ENCODE peak calls at places on chromosomes 2 and 18, in six cellular contexts. K, P, E, A, T and Z are unnamed samples.

GRCh38 chr2:160516547-160517365 is 23.1 kb upstream of the RBMS1 start:
- DNase-seq in K (no peak), T (peak; percentile 10), P (peak; percentile 53), A (no peak), E (no peak), Z (no peak)

GRCh38 chr2:25590921-25591505 is 82.4 kb downstream of the DTNB start:
- DNase-seq in P (no peak), K (no peak), E (no peak), T (no peak), A (no peak), Z (no peak)

GRCh38 chr2:156156580-156156979 is 175.9 kb downstream of the NR4A2 start:
- DNase-seq in E (no peak), T (no peak), P (no peak), K (no peak), A (no peak), Z (no peak)

GRCh38 chr2:210502997-210503621 is 26.6 kb upstream of the LANCL1 start:
- DNase-seq in E (peak; percentile 15), P (peak; percentile 87), A (peak; percentile 13), T (peak; percentile 32), K (peak; percentile 4), Z (no peak)

GRCh38 chr2:128632491-128632780 is 313.8 kb upstream of the HS6ST1 start:
- DNase-seq in E (peak; percentile 1), A (no peak), P (no peak), T (no peak), K (no peak), Z (no peak)

GRCh38 chr2:100140582-100140981 is 1.8 kb downstream of the AFF3 start:
- DNase-seq in T (peak; percentile 34), A (no peak), P (no peak), E (no peak), K (no peak), Z (no peak)

GRCh38 chr2:20597868-20598183 is 53.1 kb downstream of the HS1BP3 start:
- DNase-seq in P (no peak), A (no peak), E (no peak), T (no peak), K (no peak), Z (no peak)

GRCh38 chr2:231530099-231531085 is at the start of gene NMUR1:
- DNase-seq in P (peak; percentile 67), A (peak; percentile 19), E (peak; percentile 64), K (peak; percentile 64), T (peak; percentile 77), Z (peak; percentile 61)

GRCh38 chr2:218859556-218859993 is at the start of gene WNT6:
- DNase-seq in E (no peak), K (no peak), A (no peak), T (no peak), P (peak; percentile 68), Z (no peak)

GRCh38 chr2:164974221-164974620 is 18.9 kb upstream of the SLC38A11 start:
- DNase-seq in K (no peak), P (peak; percentile 36), E (no peak), T (no peak), A (no peak), Z (no peak)

GRCh38 chr2:128604045-128604444 is 285.4 kb upstream of the HS6ST1 start:
- DNase-seq in K (no peak), A (no peak), E (no peak), T (no peak), P (no peak), Z (no peak)

GRCh38 chr2:144430722-144431163 is 89.2 kb downstream of the ZEB2 start:
- DNase-seq in P (no peak), A (no peak), T (peak; percentile 77), E (no peak), K (no peak), Z (no peak)

GRCh38 chr2:119756837-119757236 is 2.9 kb upstream of the PTPN4 start:
- DNase-seq in A (peak; percentile 62), E (peak; percentile 37), K (no peak), T (no peak), P (peak; percentile 71), Z (no peak)

GRCh38 chr2:170090229-170090628 is 87.7 kb upstream of the MYO3B start:
- DNase-seq in P (no peak), T (no peak), K (no peak), A (no peak), E (no peak), Z (no peak)

GRCh38 chr2:205771063-205771462 is 88.8 kb downstream of the NRP2 start:
- DNase-seq in P (no peak), E (no peak), T (no peak), A (no peak), K (no peak), Z (no peak)

GRCh38 chr2:170339753-170340692 is 162.1 kb downstream of the MYO3B start:
- DNase-seq in T (no peak), A (no peak), P (no peak), K (no peak), E (no peak), Z (no peak)

GRCh38 chr2:71693286-71694270 is 240.2 kb downstream of the DYSF start:
- DNase-seq in K (no peak), T (no peak), E (no peak), A (no peak), P (no peak), Z (no peak)

GRCh38 chr2:202976809-202977208 is 37.9 kb upstream of the NBEAL1 start:
- DNase-seq in K (no peak), P (no peak), E (no peak), A (no peak), T (no peak), Z (no peak)

GRCh38 chr2:143682643-143683042 is 553.4 kb downstream of the ARHGAP15 start:
- DNase-seq in P (no peak), T (no peak), E (no peak), A (no peak), K (no peak), Z (no peak)

GRCh38 chr2:16069933-16070647 is 129.7 kb downstream of the MYCN start:
- DNase-seq in A (no peak), P (no peak), E (no peak), K (no peak), T (no peak), Z (no peak)

GRCh38 chr18:59516356-59517155 is 157.5 kb upstream of the LMAN1 start:
- DNase-seq in E (peak; percentile 61), T (no peak), A (no peak), K (no peak), P (peak; percentile 76), Z (no peak)

GRCh38 chr18:52504589-52504988 is 164.6 kb downstream of the DCC start:
- DNase-seq in E (no peak), P (no peak), A (no peak), T (no peak), K (no peak), Z (no peak)

GRCh38 chr2:136297974-136298373 is 180.0 kb upstream of the CXCR4 start:
- DNase-seq in P (no peak), T (no peak), K (no peak), A (no peak), E (no peak), Z (no peak)

GRCh38 chr18:73006331-73006730 is 138.5 kb upstream of the NETO1 start:
- DNase-seq in A (no peak), E (no peak), K (no peak), P (no peak), T (no peak), Z (no peak)

GRCh38 chr2:85393836-85394235 is 16.3 kb downstream of the CAPG start:
- DNase-seq in T (no peak), E (no peak), K (no peak), P (no peak), A (no peak), Z (no peak)

GRCh38 chr2:3584608-3585007 is 9.5 kb downstream of the RPS7 start:
- DNase-seq in K (no peak), E (no peak), A (no peak), P (no peak), T (no peak), Z (no peak)

GRCh38 chr2:72096181-72096580 is 51.5 kb downstream of the CYP26B1 start:
- DNase-seq in A (no peak), K (no peak), T (no peak), E (no peak), P (no peak), Z (no peak)

GRCh38 chr2:241218131-241219029 is 29.9 kb downstream of the ANO7 start:
- DNase-seq in K (peak; percentile 16), E (peak; percentile 57), P (peak; percentile 71), A (no peak), T (peak; percentile 50), Z (peak; percentile 9)

GRCh38 chr2:64634338-64635267 is 19.1 kb downstream of the SERTAD2 start:
- DNase-seq in T (no peak), K (no peak), A (no peak), P (no peak), E (no peak), Z (no peak)

GRCh38 chr18:12621737-12622306 is 36.1 kb downstream of the SPIRE1 start:
- DNase-seq in P (peak; percentile 59), T (no peak), K (no peak), A (no peak), E (no peak), Z (no peak)

GRCh38 chr2:127891806-127892205 is 6.0 kb upstream of the AMMECR1L start:
- DNase-seq in K (no peak), P (no peak), A (no peak), E (no peak), T (no peak), Z (no peak)

GRCh38 chr2:163800889-163801498 is 65.2 kb upstream of the FIGN start:
- DNase-seq in P (peak; percentile 50), A (no peak), E (no peak), K (no peak), T (no peak), Z (no peak)

GRCh38 chr2:237473474-237474453 is 13.3 kb upstream of the MLPH start:
- DNase-seq in K (no peak), P (no peak), E (no peak), A (no peak), T (no peak), Z (no peak)